ENCODE peak calls at places on chromosomes 13 and 19, in six cellular contexts. F, C, U, M, J and N are unnamed samples.
A peak's percentile ranks its signal among the peaks of the same experiment; 100 is the strongest.

GRCh38 chr19:39196320-39196719 is 444 bp upstream of the NCCRP1 start:
- DNase-seq in F (no peak), C (no peak), U (no peak), M (no peak), J (no peak), N (no peak)

GRCh38 chr19:38932425-38933179 is 1.9 kb downstream of the MRPS12 start:
- DNase-seq in F (peak; percentile 54), C (no peak), U (no peak), M (peak; percentile 37), J (peak; percentile 43), N (peak; percentile 16)

GRCh38 chr19:33260628-33261418 is 35.2 kb upstream of the SLC7A10 start:
- DNase-seq in F (no peak), C (no peak), U (no peak), M (no peak), J (no peak), N (no peak)

GRCh38 chr13:57631607-57632275 is at the start of gene PCDH17:
- DNase-seq in F (peak; percentile 68), C (no peak), U (no peak), M (no peak), J (no peak), N (peak; percentile 40)

GRCh38 chr13:113631341-113632095 is 26.5 kb downstream of the ATP4B start:
- DNase-seq in F (no peak), C (no peak), U (no peak), M (no peak), J (no peak), N (no peak)

GRCh38 chr13:46804391-46804815 is 7.4 kb upstream of the ESD start:
- DNase-seq in F (no peak), C (no peak), U (no peak), M (no peak), J (peak; percentile 98), N (peak; percentile 85)

GRCh38 chr13:108435393-108436149 is 166.1 kb downstream of the TNFSF13B start:
- DNase-seq in F (no peak), C (no peak), U (no peak), M (no peak), J (no peak), N (no peak)

GRCh38 chr13:23579886-23580706 is 9.9 kb downstream of the TNFRSF19 start:
- DNase-seq in F (no peak), C (no peak), U (no peak), M (no peak), J (no peak), N (no peak)

GRCh38 chr19:18650048-18650435 is 13.2 kb downstream of the KLHL26 start:
- DNase-seq in F (no peak), C (no peak), U (no peak), M (no peak), J (peak; percentile 59), N (peak; percentile 68)

GRCh38 chr13:93307166-93307565 is 80.6 kb downstream of the GPC6 start:
- DNase-seq in F (no peak), C (no peak), U (no peak), M (no peak), J (peak; percentile 10), N (no peak)

GRCh38 chr19:34960103-34960805 is 3.8 kb downstream of the ZNF792 start:
- DNase-seq in F (no peak), C (no peak), U (no peak), M (no peak), J (peak; percentile 91), N (peak; percentile 55)

GRCh38 chr19:2478756-2479555 is 3.0 kb downstream of the GADD45B start:
- DNase-seq in F (no peak), C (no peak), U (no peak), M (peak; percentile 67), J (peak; percentile 78), N (peak; percentile 68)

GRCh38 chr13:47499358-47500150 is 501.5 kb downstream of the SUCLA2 start:
- DNase-seq in F (no peak), C (no peak), U (no peak), M (no peak), J (peak; percentile 82), N (peak; percentile 67)

GRCh38 chr19:11420429-11420893 is 1.3 kb upstream of the RGL3 start:
- DNase-seq in F (no peak), C (no peak), U (no peak), M (no peak), J (peak; percentile 34), N (peak; percentile 47)